ENCODE peak calls at places on chromosomes 13 and 19, in seven cellular contexts. One of them, this sample, is unnamed.

GRCh38 chr19:2507109-2507508 is 31.2 kb downstream of the GADD45B start:
- DNase-seq in amniotic stem cell: no peak
- DNase-seq in WTC11: no peak
- DNase-seq in colonic mucosa: peak
- DNase-seq in stimulated activated CD8-positive, alpha-beta memory T cell treated with anti-CD3 and anti-CD28 coated beads, Interleukin-4, amount 100 ng/mL, for 1 hour: no peak
- DNase-seq in Caco-2: no peak
- DNase-seq in uterus: no peak
- DNase-seq in this sample: no peak

GRCh38 chr19:58450836-58451357 is 525 bp upstream of the ZNF324B start:
- DNase-seq in WTC11: no peak
- DNase-seq in Caco-2: no peak
- DNase-seq in amniotic stem cell: no peak
- DNase-seq in stimulated activated CD8-positive, alpha-beta memory T cell treated with anti-CD3 and anti-CD28 coated beads, Interleukin-4, amount 100 ng/mL, for 1 hour: no peak
- DNase-seq in colonic mucosa: peak
- DNase-seq in uterus: no peak
- DNase-seq in this sample: no peak

GRCh38 chr13:25153736-25154135 is 18.4 kb downstream of the AMER2 start:
- DNase-seq in stimulated activated CD8-positive, alpha-beta memory T cell treated with anti-CD3 and anti-CD28 coated beads, Interleukin-4, amount 100 ng/mL, for 1 hour: no peak
- DNase-seq in Caco-2: no peak
- DNase-seq in WTC11: no peak
- DNase-seq in amniotic stem cell: no peak
- DNase-seq in colonic mucosa: no peak
- DNase-seq in uterus: no peak
- DNase-seq in this sample: no peak

GRCh38 chr19:42135836-42136235 is 3.6 kb upstream of the POU2F2 start:
- DNase-seq in colonic mucosa: no peak
- DNase-seq in amniotic stem cell: no peak
- DNase-seq in Caco-2: no peak
- DNase-seq in uterus: no peak
- DNase-seq in stimulated activated CD8-positive, alpha-beta memory T cell treated with anti-CD3 and anti-CD28 coated beads, Interleukin-4, amount 100 ng/mL, for 1 hour: no peak
- DNase-seq in WTC11: no peak
- DNase-seq in this sample: no peak

GRCh38 chr19:41999071-41999877 is 5.2 kb upstream of the ATP1A3 start:
- DNase-seq in uterus: no peak
- DNase-seq in WTC11: peak
- DNase-seq in amniotic stem cell: no peak
- DNase-seq in Caco-2: no peak
- DNase-seq in colonic mucosa: no peak
- DNase-seq in stimulated activated CD8-positive, alpha-beta memory T cell treated with anti-CD3 and anti-CD28 coated beads, Interleukin-4, amount 100 ng/mL, for 1 hour: no peak
- DNase-seq in this sample: no peak

GRCh38 chr19:18119243-18120105 is 21.9 kb downstream of the MAST3 start:
- DNase-seq in colonic mucosa: no peak
- DNase-seq in stimulated activated CD8-positive, alpha-beta memory T cell treated with anti-CD3 and anti-CD28 coated beads, Interleukin-4, amount 100 ng/mL, for 1 hour: no peak
- DNase-seq in uterus: no peak
- DNase-seq in Caco-2: no peak
- DNase-seq in WTC11: no peak
- DNase-seq in amniotic stem cell: no peak
- DNase-seq in this sample: no peak

GRCh38 chr19:34484328-34484727 is 2.8 kb downstream of the WTIP start:
- DNase-seq in amniotic stem cell: no peak
- DNase-seq in uterus: no peak
- DNase-seq in colonic mucosa: no peak
- DNase-seq in Caco-2: no peak
- DNase-seq in WTC11: no peak
- DNase-seq in stimulated activated CD8-positive, alpha-beta memory T cell treated with anti-CD3 and anti-CD28 coated beads, Interleukin-4, amount 100 ng/mL, for 1 hour: no peak
- DNase-seq in this sample: no peak

GRCh38 chr13:64305246-64305645 is 2889.6 kb upstream of the PCDH20 start:
- DNase-seq in WTC11: no peak
- DNase-seq in colonic mucosa: no peak
- DNase-seq in uterus: no peak
- DNase-seq in Caco-2: no peak
- DNase-seq in stimulated activated CD8-positive, alpha-beta memory T cell treated with anti-CD3 and anti-CD28 coated beads, Interleukin-4, amount 100 ng/mL, for 1 hour: no peak
- DNase-seq in amniotic stem cell: no peak
- DNase-seq in this sample: no peak

GRCh38 chr13:95641961-95642621 is 2.4 kb downstream of the DZIP1 start:
- DNase-seq in WTC11: peak
- DNase-seq in uterus: peak
- DNase-seq in colonic mucosa: peak
- DNase-seq in stimulated activated CD8-positive, alpha-beta memory T cell treated with anti-CD3 and anti-CD28 coated beads, Interleukin-4, amount 100 ng/mL, for 1 hour: no peak
- DNase-seq in amniotic stem cell: peak
- DNase-seq in Caco-2: peak
- DNase-seq in this sample: no peak

GRCh38 chr13:80945328-80945727 is 604.4 kb upstream of the SPRY2 start:
- DNase-seq in uterus: no peak
- DNase-seq in Caco-2: peak
- DNase-seq in stimulated activated CD8-positive, alpha-beta memory T cell treated with anti-CD3 and anti-CD28 coated beads, Interleukin-4, amount 100 ng/mL, for 1 hour: no peak
- DNase-seq in colonic mucosa: no peak
- DNase-seq in amniotic stem cell: no peak
- DNase-seq in WTC11: peak
- DNase-seq in this sample: no peak

GRCh38 chr19:50494186-50495019 is 16.6 kb downstream of the JOSD2 start:
- DNase-seq in colonic mucosa: no peak
- DNase-seq in amniotic stem cell: no peak
- DNase-seq in WTC11: no peak
- DNase-seq in stimulated activated CD8-positive, alpha-beta memory T cell treated with anti-CD3 and anti-CD28 coated beads, Interleukin-4, amount 100 ng/mL, for 1 hour: no peak
- DNase-seq in uterus: no peak
- DNase-seq in Caco-2: no peak
- DNase-seq in this sample: no peak

GRCh38 chr13:47168086-47168485 is 271.2 kb upstream of the HTR2A start:
- DNase-seq in stimulated activated CD8-positive, alpha-beta memory T cell treated with anti-CD3 and anti-CD28 coated beads, Interleukin-4, amount 100 ng/mL, for 1 hour: no peak
- DNase-seq in amniotic stem cell: peak
- DNase-seq in colonic mucosa: no peak
- DNase-seq in WTC11: no peak
- DNase-seq in uterus: no peak
- DNase-seq in Caco-2: no peak
- DNase-seq in this sample: no peak

GRCh38 chr19:16273005-16273404 is 51.6 kb upstream of the KLF2 start:
- DNase-seq in amniotic stem cell: no peak
- DNase-seq in stimulated activated CD8-positive, alpha-beta memory T cell treated with anti-CD3 and anti-CD28 coated beads, Interleukin-4, amount 100 ng/mL, for 1 hour: no peak
- DNase-seq in Caco-2: no peak
- DNase-seq in uterus: no peak
- DNase-seq in colonic mucosa: no peak
- DNase-seq in WTC11: no peak
- DNase-seq in this sample: no peak

GRCh38 chr19:1284293-1284978 is 1.2 kb upstream of the EFNA2 start:
- DNase-seq in amniotic stem cell: no peak
- DNase-seq in colonic mucosa: peak
- DNase-seq in uterus: no peak
- DNase-seq in Caco-2: peak
- DNase-seq in WTC11: no peak
- DNase-seq in stimulated activated CD8-positive, alpha-beta memory T cell treated with anti-CD3 and anti-CD28 coated beads, Interleukin-4, amount 100 ng/mL, for 1 hour: no peak
- DNase-seq in this sample: no peak

GRCh38 chr19:18204394-18205179 is 745 bp upstream of the RAB3A start:
- DNase-seq in amniotic stem cell: no peak
- DNase-seq in Caco-2: peak
- DNase-seq in colonic mucosa: peak
- DNase-seq in stimulated activated CD8-positive, alpha-beta memory T cell treated with anti-CD3 and anti-CD28 coated beads, Interleukin-4, amount 100 ng/mL, for 1 hour: no peak
- DNase-seq in uterus: peak
- DNase-seq in WTC11: peak
- DNase-seq in this sample: no peak

GRCh38 chr13:23794267-23795161 is 94.7 kb downstream of the MIPEP start:
- DNase-seq in amniotic stem cell: peak
- DNase-seq in Caco-2: no peak
- DNase-seq in WTC11: no peak
- DNase-seq in stimulated activated CD8-positive, alpha-beta memory T cell treated with anti-CD3 and anti-CD28 coated beads, Interleukin-4, amount 100 ng/mL, for 1 hour: no peak
- DNase-seq in colonic mucosa: no peak
- DNase-seq in uterus: no peak
- DNase-seq in this sample: no peak